ENCODE peak calls at places on chromosomes 11 and 22, in six cellular contexts. D is ovary; Z is body of pancreas; R is psoas muscle; C is CD4-positive, alpha-beta memory T cell; S is lung. J is an unnamed sample.

GRCh38 chr11:129737535-129738230 is 78.0 kb upstream of the TMEM45B start:
- DNase-seq in C (no peak), Z (no peak), S (no peak), R (no peak), D (no peak), J (no peak)

GRCh38 chr11:63970902-63971301 is 3.5 kb upstream of the COX8A start:
- DNase-seq in C (no peak), Z (no peak), S (no peak), R (no peak), D (no peak), J (no peak)

GRCh38 chr22:47092896-47093311 is 330.5 kb downstream of the TBC1D22A start:
- DNase-seq in C (no peak), S (no peak), Z (no peak), R (no peak), D (no peak), J (no peak)

GRCh38 chr11:28517621-28518020 is 409.4 kb downstream of the METTL15 start:
- DNase-seq in R (no peak), S (no peak), D (no peak), Z (no peak), C (no peak), J (no peak)

GRCh38 chr11:88454881-88455280 is 117.3 kb upstream of the CTSC start:
- DNase-seq in D (no peak), S (no peak), R (no peak), C (no peak), Z (no peak), J (no peak)

GRCh38 chr22:37260939-37261338 is 16.9 kb upstream of the RAC2 start:
- DNase-seq in S (peak), D (peak), Z (peak), C (peak), R (peak), J (no peak)

GRCh38 chr11:72217856-72218745 is 1.5 kb downstream of the FOLR2 start:
- DNase-seq in S (peak), R (no peak), Z (no peak), D (no peak), C (no peak), J (no peak)

GRCh38 chr11:35352107-35352888 is 67.1 kb downstream of the SLC1A2 start:
- DNase-seq in D (no peak), R (no peak), S (no peak), C (no peak), Z (no peak), J (no peak)

GRCh38 chr22:37431366-37431765 is 4.1 kb upstream of the ELFN2 start:
- DNase-seq in C (no peak), S (no peak), R (no peak), D (no peak), Z (no peak), J (no peak)

GRCh38 chr11:16966633-16967346 is 47.4 kb downstream of the PLEKHA7 start:
- DNase-seq in Z (no peak), S (no peak), R (no peak), D (no peak), C (no peak), J (no peak)

GRCh38 chr11:35781342-35782171 is 119.0 kb downstream of the TRIM44 start:
- DNase-seq in S (no peak), C (no peak), D (no peak), R (no peak), Z (no peak), J (no peak)

GRCh38 chr11:77181226-77181625 is 53.2 kb downstream of the MYO7A start:
- DNase-seq in Z (no peak), S (no peak), R (peak), C (no peak), D (no peak), J (no peak)

GRCh38 chr11:116698080-116698479 is 74.7 kb downstream of the BUD13 start:
- DNase-seq in S (peak), Z (no peak), R (no peak), D (no peak), C (no peak), J (peak)

GRCh38 chr22:22348127-22348814 is 103.7 kb downstream of the VPREB1 start:
- DNase-seq in S (no peak), Z (no peak), R (no peak), C (no peak), D (no peak), J (peak)

GRCh38 chr11:57321388-57321995 is 3.3 kb downstream of the TNKS1BP1 start:
- DNase-seq in R (peak), S (no peak), C (no peak), Z (no peak), D (peak), J (no peak)

GRCh38 chr22:37824674-37825641 is 1.8 kb downstream of the GALR3 start:
- DNase-seq in R (no peak), D (no peak), S (no peak), C (no peak), Z (no peak), J (no peak)

GRCh38 chr11:59754494-59754858 is 700 bp upstream of the STX3 start:
- DNase-seq in S (no peak), Z (peak), R (no peak), D (peak), C (no peak), J (no peak)

GRCh38 chr11:35041070-35041554 is 97.9 kb upstream of the CD44 start:
- DNase-seq in Z (no peak), R (no peak), D (no peak), S (no peak), C (no peak), J (no peak)

GRCh38 chr11:86608251-86608799 is 64.1 kb downstream of the ME3 start:
- DNase-seq in S (peak), C (peak), D (peak), R (peak), Z (peak), J (peak)

GRCh38 chr22:44166448-44166847 is 14.3 kb upstream of the PARVG start:
- DNase-seq in D (no peak), R (peak), C (no peak), S (no peak), Z (no peak), J (no peak)

GRCh38 chr11:117223741-117224685 is 7.9 kb downstream of the PCSK7 start:
- DNase-seq in D (no peak), Z (no peak), R (no peak), C (no peak), S (no peak), J (no peak)

GRCh38 chr11:118238397-118238796 is 13.6 kb upstream of the JAML start:
- DNase-seq in Z (no peak), D (no peak), S (no peak), R (no peak), C (no peak), J (no peak)

GRCh38 chr22:19815823-19816290 is 38.8 kb downstream of the GNB1L start:
- DNase-seq in S (no peak), D (no peak), Z (no peak), R (no peak), C (no peak), J (no peak)

GRCh38 chr11:12746593-12747097 is 72.4 kb downstream of the TEAD1 start:
- DNase-seq in S (no peak), Z (peak), D (peak), R (peak), C (no peak), J (no peak)

GRCh38 chr11:79809487-79809886 is 368.7 kb upstream of the TENM4 start:
- DNase-seq in S (no peak), C (no peak), Z (no peak), R (no peak), D (no peak), J (no peak)

GRCh38 chr11:35662061-35662648 is 420 bp upstream of the TRIM44 start:
- DNase-seq in C (peak), Z (peak), D (no peak), S (no peak), R (no peak), J (no peak)

GRCh38 chr11:115660072-115660805 is 156.0 kb upstream of the CADM1 start:
- DNase-seq in S (no peak), C (no peak), Z (no peak), R (no peak), D (no peak), J (no peak)

GRCh38 chr11:45379162-45379863 is 93.2 kb upstream of the SYT13 start:
- DNase-seq in C (no peak), S (no peak), D (no peak), Z (no peak), R (no peak), J (no peak)

GRCh38 chr11:7670631-7671030 is 2.7 kb downstream of the CYB5R2 start:
- DNase-seq in C (no peak), Z (no peak), S (no peak), R (no peak), D (no peak), J (no peak)
- H3K27ac ChIP-seq in C (no peak), Z (no peak), S (no peak), R (no peak), D (peak), J (no peak)

GRCh38 chr11:120501440-120501839 is 10.1 kb upstream of the GRIK4 start:
- DNase-seq in S (no peak), C (no peak), Z (no peak), D (no peak), R (no peak), J (no peak)
- H3K4me3 ChIP-seq in S (no peak), C (no peak), Z (no peak), D (no peak), R (no peak), J (no peak)

DNA sequence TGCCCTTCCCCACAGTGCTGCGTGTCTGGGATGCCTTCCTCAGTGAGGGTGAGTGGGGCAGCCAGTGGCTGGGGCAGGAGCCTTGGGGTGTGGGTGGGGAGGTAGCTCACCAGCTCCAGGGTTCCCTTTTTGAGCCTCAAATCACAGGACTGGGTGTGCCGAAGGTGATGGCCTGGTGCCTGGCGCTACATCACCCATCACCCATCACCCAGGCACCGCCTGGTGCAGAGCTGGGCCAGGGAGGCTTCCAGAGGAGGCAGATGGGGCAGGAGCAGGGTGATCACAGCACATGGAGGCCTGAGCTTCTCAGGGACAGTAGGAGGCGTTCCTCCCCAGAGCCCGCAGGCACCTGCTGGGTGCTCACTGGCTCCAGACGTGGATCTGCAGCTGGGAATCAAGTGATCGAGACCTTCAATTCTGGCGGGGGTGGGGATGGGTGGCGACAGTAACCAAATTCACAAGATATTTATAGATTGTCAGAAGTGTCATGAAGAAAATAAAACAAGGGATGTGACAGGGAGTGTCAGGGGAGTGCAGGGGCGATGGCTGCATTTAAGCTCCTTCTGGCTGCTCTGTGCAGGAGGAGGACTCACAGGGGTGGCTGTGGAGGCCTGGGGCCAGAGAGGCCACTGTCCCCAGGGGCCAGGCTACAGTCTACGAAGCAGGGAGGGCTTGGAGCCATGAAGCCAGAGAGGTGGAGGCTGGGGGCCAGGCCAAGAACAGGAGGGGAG is 3.3 kb downstream of the TBC1D10C start:
- DNase-seq in D (no peak), C (no peak), S (no peak), R (no peak), Z (no peak), J (no peak)
- H3K27ac ChIP-seq in D (no peak), C (peak), S (no peak), R (no peak), Z (no peak), J (no peak)

GRCh38 chr11:5096011-5096410 is 26.6 kb downstream of the OR52E1 start:
- DNase-seq in Z (no peak), C (no peak), R (no peak), D (no peak), S (no peak), J (no peak)
- H3K4me3 ChIP-seq in Z (no peak), C (no peak), R (no peak), D (no peak), S (no peak), J (no peak)

DNA sequence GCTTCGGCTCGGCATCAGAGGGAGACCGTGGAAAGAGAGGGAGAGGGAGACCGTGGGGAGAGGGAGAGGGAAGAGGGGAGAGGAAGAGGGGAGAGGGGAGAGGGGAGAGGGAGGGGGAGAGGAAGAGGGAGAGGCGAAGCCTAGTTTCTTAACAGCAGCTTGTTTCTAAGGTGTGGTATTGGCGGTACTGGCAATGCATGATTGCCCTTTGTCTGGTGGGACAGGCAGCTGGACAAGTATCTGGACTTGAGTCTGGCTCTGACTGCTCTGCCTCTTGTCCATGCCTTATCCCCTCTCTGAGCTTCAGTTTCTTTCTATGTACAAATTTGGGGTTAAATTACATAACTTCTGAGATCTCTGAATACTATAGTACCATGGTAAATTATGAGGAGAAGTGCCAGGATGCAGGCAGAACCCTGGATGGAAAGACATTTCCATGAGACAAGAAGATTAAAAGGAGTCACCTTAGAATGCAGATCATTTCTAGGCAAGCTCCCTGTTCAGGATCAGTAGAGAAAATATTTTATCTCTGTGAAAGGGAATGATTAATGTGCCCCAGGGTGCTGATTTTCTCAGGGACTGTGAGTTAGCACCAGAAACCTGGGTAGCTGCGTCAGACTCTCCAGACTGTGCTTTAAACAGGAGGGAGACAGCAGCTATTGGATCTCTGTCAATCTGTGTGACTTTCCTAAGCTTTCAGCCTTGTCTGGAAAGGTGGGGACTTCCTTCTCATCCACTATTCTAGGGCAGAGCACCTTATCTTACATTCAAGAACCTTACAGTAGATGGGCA is 31.8 kb upstream of the CCDC90B start:
- DNase-seq in Z (no peak), S (no peak), D (no peak), C (no peak), R (no peak), J (peak)
- H3K27ac ChIP-seq in Z (no peak), S (no peak), D (no peak), C (no peak), R (no peak), J (no peak)

GRCh38 chr11:61880454-61880853 is 10.9 kb downstream of the FADS3 start:
- DNase-seq in D (no peak), C (no peak), Z (no peak), S (no peak), R (no peak), J (no peak)
- H3K4me3 ChIP-seq in D (no peak), C (no peak), Z (no peak), S (no peak), R (no peak), J (no peak)

GRCh38 chr11:1825039-1825740 is 9.6 kb upstream of the SYT8 start:
- DNase-seq in R (peak), Z (peak), S (peak), C (no peak), D (no peak), J (no peak)

GRCh38 chr11:1824221-1825038 is 10.4 kb upstream of the SYT8 start:
- DNase-seq in Z (no peak), R (no peak), D (no peak), S (no peak), C (no peak), J (no peak)

GRCh38 chr11:1821562-1821961 is 13.2 kb upstream of the SYT8 start:
- DNase-seq in D (no peak), S (no peak), Z (no peak), R (no peak), C (no peak), J (no peak)

GRCh38 chr11:1822648-1823375 is 12.0 kb upstream of the SYT8 start:
- DNase-seq in R (no peak), D (no peak), Z (no peak), C (no peak), S (no peak), J (no peak)

GRCh38 chr11:1823376-1824220 is 11.2 kb upstream of the SYT8 start:
- DNase-seq in Z (peak), R (no peak), S (no peak), D (no peak), C (no peak), J (no peak)
- H3K27ac ChIP-seq in Z (no peak), R (no peak), S (no peak), D (no peak), C (no peak), J (no peak)

DNA sequence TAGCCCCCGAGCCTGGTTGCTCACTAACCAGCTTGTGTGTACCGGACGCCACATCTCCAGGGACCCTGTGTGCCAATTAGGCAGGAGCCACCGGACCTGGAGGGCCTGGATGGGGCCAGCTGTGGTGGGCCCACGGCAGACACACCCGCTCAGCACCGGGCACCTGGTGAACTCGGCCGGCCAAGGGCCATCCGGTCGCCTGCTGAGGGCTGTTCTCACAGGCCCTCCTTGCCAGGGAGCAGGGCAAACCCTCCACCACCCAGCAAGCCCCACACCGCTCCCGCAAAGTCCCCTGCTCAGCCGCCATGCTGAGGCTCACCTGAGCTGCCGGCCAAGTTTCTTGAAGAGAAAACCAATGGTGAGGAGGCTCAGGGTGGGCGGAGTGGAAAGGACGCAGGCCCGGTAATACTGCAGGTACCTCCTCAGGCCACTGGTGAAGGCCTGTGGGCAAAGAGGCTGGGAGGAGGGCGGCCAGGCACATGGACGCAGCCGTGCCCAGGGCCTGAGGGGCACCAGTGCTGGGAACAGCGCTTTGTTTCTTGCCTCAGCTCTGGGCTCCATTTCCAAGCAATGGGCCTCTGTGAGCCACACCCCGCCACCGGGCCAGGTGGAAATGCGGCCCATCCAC is 17.1 kb downstream of the TUBGCP6 start:
- DNase-seq in Z (no peak), S (no peak), D (no peak), R (no peak), C (no peak), J (no peak)
- H3K4me3 ChIP-seq in Z (no peak), S (no peak), D (no peak), R (no peak), C (no peak), J (no peak)

DNA sequence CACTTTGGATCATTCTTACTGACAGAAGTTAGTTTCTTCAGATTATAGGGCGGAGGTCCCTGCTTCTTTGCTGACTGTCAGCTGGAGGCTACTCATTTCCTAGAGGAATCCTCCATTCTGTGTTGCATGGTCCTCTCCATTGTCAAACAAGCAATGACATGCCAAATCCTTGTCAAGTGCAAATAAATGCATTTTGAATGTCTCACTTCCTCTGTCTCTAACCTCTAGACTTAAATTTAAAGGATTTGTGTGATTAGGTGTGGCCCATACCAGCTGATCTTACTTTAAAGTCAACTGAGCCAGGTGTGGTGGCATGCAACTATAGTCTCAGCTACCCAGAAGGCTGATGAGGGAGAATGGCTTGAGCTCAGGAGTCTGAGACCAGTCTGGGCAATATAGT is 458.4 kb upstream of the CCDC179 start:
- DNase-seq in D (no peak), C (no peak), Z (no peak), R (no peak), S (no peak), J (no peak)
- H3K27ac ChIP-seq in D (no peak), C (no peak), Z (no peak), R (no peak), S (no peak), J (no peak)

J was measured in esophagus muscularis mucosa.